ENCODE peak calls at places on chromosomes 2 and 18, in seven cellular contexts. D is tibial artery, B is brain microvascular endothelial cell, P is transverse colon, F is WERI-Rb-1, A is OCI-LY7, Z is tibial nerve. C is an unnamed sample.

GRCh38 chr2:183038341-183039300 is at the start of gene NCKAP1:
- DNase-seq in D (peak), B (peak), P (peak), F (peak), A (peak), Z (peak), C (peak)

GRCh38 chr2:172972005-172972619 is 103.5 kb upstream of the MAP3K20 start:
- DNase-seq in D (no peak), B (peak), P (peak), F (peak), A (peak), Z (no peak), C (peak)

GRCh38 chr2:223283329-223283728 is 231.3 kb downstream of the KCNE4 start:
- DNase-seq in D (no peak), B (no peak), P (no peak), F (no peak), A (no peak), Z (no peak), C (no peak)

GRCh38 chr2:27954261-27954673 is 63.7 kb downstream of the BABAM2 start:
- DNase-seq in D (no peak), B (no peak), P (peak), F (no peak), A (no peak), Z (no peak), C (no peak)

GRCh38 chr2:150085478-150085877 is 402.0 kb downstream of the RND3 start:
- DNase-seq in D (no peak), B (no peak), P (no peak), F (no peak), A (no peak), Z (no peak), C (no peak)

GRCh38 chr2:201257941-201258665 is 2.2 kb upstream of the CASP8 start:
- DNase-seq in D (peak), B (peak), P (peak), F (no peak), A (peak), Z (peak), C (peak)

GRCh38 chr2:106562232-106562631 is 75.1 kb downstream of the CD8B2 start:
- DNase-seq in D (no peak), B (no peak), P (no peak), F (no peak), A (no peak), Z (no peak), C (no peak)

GRCh38 chr18:32742620-32743019 is 30.2 kb downstream of the KLHL14 start:
- DNase-seq in D (no peak), B (no peak), P (no peak), F (no peak), A (no peak), Z (no peak), C (no peak)

GRCh38 chr2:223952280-223952968 is 4.8 kb upstream of the MRPL44 start:
- DNase-seq in D (no peak), B (no peak), P (no peak), F (peak), A (peak), Z (no peak), C (no peak)

GRCh38 chr2:24919100-24919976 is 699 bp downstream of the ADCY3 start:
- DNase-seq in D (peak), B (no peak), P (peak), F (peak), A (peak), Z (no peak), C (no peak)

GRCh38 chr2:230129343-230129742 is 60.6 kb upstream of the SLC16A14 start:
- DNase-seq in D (no peak), B (no peak), P (no peak), F (no peak), A (no peak), Z (no peak), C (no peak)
- H3K27ac ChIP-seq in D (no peak), B (no peak), P (peak), F (no peak), A (no peak), Z (no peak), C (no peak)

DNA sequence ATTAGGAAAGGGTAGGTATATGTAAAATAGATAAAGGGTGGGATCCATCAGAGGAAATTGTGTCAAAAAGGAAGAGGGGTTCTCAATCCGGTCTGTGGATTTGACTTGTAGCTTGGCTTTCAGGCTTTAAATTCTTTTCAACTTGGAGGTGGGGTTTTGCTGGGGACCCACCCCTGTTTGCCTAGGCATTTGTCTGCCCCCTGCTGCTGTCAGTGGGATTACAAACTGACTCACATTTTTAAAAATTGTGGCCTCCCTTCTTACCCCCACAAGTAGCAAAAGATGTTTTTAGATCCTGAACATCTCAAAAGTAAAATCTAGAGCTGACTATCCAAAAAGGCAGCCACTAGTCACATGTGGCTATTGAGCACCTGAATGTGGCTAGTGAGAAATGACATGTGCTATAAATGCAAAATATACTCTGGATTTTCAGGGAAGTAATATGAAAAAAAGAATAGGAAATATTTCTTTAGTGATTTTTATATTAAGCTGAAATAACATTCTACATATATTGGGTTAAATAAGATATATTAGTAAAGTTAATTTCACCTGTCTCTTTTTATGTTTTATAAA is 178.9 kb downstream of the GFPT1 start:
- DNase-seq in D (no peak), B (no peak), P (no peak), F (no peak), A (no peak), Z (no peak), C (no peak)
- TF ChIP-seq CTCF in D (no peak), B (peak), P (peak), F (peak), A (peak), Z (no peak), C (no peak)

GRCh38 chr18:13216092-13216582 is 2.4 kb upstream of the LDLRAD4 start:
- DNase-seq in D (peak), B (peak), P (peak), F (peak), A (peak), Z (no peak), C (peak)

GRCh38 chr18:13218376-13219011 is at the start of gene LDLRAD4:
- DNase-seq in D (peak), B (no peak), P (peak), F (peak), A (no peak), Z (no peak), C (peak)

GRCh38 chr18:13217466-13217961 is 1.0 kb upstream of the LDLRAD4 start:
- DNase-seq in D (peak), B (no peak), P (peak), F (peak), A (no peak), Z (no peak), C (peak)

GRCh38 chr18:13217971-13218375 is 587 bp upstream of the LDLRAD4 start:
- DNase-seq in D (no peak), B (no peak), P (peak), F (peak), A (no peak), Z (no peak), C (peak)

DNA sequence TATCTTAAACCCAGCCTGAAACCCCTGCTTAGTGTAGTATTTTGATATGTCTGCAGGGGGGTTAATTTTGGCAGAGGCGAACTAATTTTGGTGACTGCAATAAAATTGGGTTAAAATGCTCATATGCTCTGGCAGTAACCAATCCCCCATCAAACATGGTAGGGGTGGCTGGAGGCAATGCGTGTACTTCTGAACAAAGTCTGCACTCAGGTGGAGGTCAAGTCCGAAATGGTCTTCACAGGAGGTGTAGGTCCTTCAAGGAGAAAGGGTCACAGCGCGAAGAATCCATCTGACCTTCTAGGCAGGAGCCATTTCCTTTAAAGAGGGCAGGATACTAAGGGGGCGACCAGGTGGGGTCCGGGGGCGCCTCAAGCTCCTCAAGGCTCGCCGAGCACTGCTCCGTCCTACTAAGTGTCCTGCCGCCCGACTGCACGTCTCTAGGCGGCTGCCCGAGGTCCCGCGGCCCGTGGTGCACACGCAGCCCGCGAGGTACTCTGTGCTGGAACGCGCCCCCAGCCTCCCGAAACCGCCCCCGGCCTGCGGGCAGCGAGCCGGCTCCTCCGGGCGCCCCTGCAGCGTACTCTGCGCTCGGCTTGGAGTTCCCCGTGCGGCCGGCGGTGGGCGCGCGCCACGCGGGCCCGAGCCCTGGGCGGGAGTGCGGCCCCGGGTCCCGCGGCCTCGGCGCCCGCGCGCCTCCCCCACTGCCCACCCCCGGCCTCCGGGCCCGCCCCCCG is 1.7 kb upstream of the LDLRAD4 start:
- DNase-seq in D (peak), B (no peak), P (peak), F (peak), A (no peak), Z (no peak), C (peak)
- H3K27ac ChIP-seq in D (peak), B (no peak), P (peak), F (peak), A (no peak), Z (peak), C (peak)

GRCh38 chr2:18117592-18117991 is 239.1 kb downstream of the KCNS3 start:
- DNase-seq in D (no peak), B (peak), P (peak), F (peak), A (peak), Z (no peak), C (peak)
- TF ChIP-seq CTCF in D (peak), B (peak), P (peak), F (peak), A (peak), Z (no peak), C (no peak)

DNA sequence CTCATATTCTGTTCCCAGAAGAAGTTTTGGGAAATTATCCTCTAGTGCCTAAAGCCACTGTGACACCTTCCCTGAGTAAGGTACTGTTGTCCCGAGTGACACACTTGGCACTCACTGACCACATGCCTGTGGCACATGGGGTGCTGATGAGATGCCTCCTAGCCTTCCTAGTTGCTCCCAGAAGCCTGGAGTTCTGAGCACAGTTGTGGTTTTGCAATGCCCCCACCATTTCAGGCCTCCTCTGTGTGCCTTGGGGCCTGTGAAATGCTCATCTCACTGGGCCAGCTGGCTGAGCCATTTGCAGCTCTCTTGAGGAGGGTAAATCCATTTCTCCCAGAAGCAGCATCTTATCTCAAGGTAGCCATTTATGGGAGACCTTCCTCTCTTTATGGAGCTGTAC is 91.8 kb downstream of the DGKD start:
- DNase-seq in D (peak), B (no peak), P (no peak), F (no peak), A (no peak), Z (no peak), C (no peak)
- H3K27ac ChIP-seq in D (no peak), B (no peak), P (no peak), F (no peak), A (no peak), Z (no peak), C (no peak)

GRCh38 chr18:11859903-11860407 is 8.7 kb downstream of the CHMP1B start:
- DNase-seq in D (no peak), B (peak), P (peak), F (no peak), A (no peak), Z (no peak), C (no peak)
- TF ChIP-seq CTCF in D (no peak), B (peak), P (no peak), F (peak), A (no peak), Z (no peak), C (no peak)

GRCh38 chr2:163943403-163944356 is 207.9 kb upstream of the FIGN start:
- DNase-seq in D (no peak), B (no peak), P (no peak), F (no peak), A (no peak), Z (no peak), C (no peak)
- H3K27ac ChIP-seq in D (no peak), B (no peak), P (no peak), F (no peak), A (no peak), Z (peak), C (no peak)

GRCh38 chr18:45745817-45746461 is 22.0 kb downstream of the SLC14A1 start:
- DNase-seq in D (no peak), B (no peak), P (no peak), F (no peak), A (no peak), Z (no peak), C (no peak)

GRCh38 chr18:45753251-45753650 is 29.3 kb downstream of the SLC14A1 start:
- DNase-seq in D (no peak), B (no peak), P (no peak), F (no peak), A (no peak), Z (no peak), C (no peak)

GRCh38 chr18:45749918-45750689 is 26.1 kb downstream of the SLC14A1 start:
- DNase-seq in D (no peak), B (no peak), P (no peak), F (no peak), A (no peak), Z (no peak), C (no peak)

GRCh38 chr18:45752681-45753080 is 28.7 kb downstream of the SLC14A1 start:
- DNase-seq in D (no peak), B (no peak), P (no peak), F (no peak), A (no peak), Z (no peak), C (no peak)

DNA sequence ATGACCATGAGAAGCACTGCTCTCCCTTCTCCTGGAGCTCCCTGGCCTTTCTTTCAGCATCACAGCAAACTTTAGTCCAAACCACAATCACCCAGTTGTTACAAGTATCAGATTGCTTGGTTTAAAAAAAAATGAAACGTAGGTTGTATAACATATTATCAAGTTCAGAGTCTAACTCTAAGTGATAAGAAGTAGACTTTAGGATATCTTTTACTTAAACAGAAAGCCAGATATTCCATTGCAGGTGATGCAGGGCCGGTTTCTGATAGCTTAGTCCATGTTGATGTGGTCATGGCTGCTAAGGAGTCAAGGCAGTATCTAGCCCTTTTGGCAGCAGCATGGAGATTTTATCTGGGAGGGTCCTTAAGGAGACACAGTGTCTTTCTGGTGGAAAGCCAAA is 24.6 kb downstream of the SLC14A1 start:
- DNase-seq in D (no peak), B (no peak), P (no peak), F (no peak), A (no peak), Z (no peak), C (no peak)
- TF ChIP-seq CTCF in D (no peak), B (no peak), P (no peak), F (no peak), A (no peak), Z (no peak), C (no peak)